ENCODE peak calls at places on chromosome 12, in six cellular contexts. S is effector memory CD4-positive, alpha-beta T cell; J is lower lobe of right lung; O is ascending aorta; K is cardiac fibroblast; P is CD8-positive, alpha-beta T cell. U is an unnamed sample.

GRCh38 chr12:18971932-18972331 is 157.6 kb upstream of the PLEKHA5 start:
- DNase-seq in J (no peak), S (no peak), O (no peak), P (no peak), K (no peak), U (no peak)

GRCh38 chr12:80553316-80553715 is 109.3 kb downstream of the PTPRQ start:
- DNase-seq in S (no peak), O (no peak), K (peak; percentile 90), J (no peak), P (no peak), U (no peak)

GRCh38 chr12:51392556-51393237 is 1.5 kb upstream of the GALNT6 start:
- DNase-seq in J (no peak), P (peak; percentile 26), K (peak; percentile 24), O (no peak), S (no peak), U (no peak)

GRCh38 chr12:79262938-79263337 is 398.4 kb downstream of the SYT1 start:
- DNase-seq in J (no peak), O (no peak), P (no peak), S (no peak), K (peak; percentile 32), U (no peak)

GRCh38 chr12:104340917-104341611 is 37.5 kb downstream of the EID3 start:
- DNase-seq in S (no peak), J (no peak), K (no peak), P (no peak), O (no peak), U (no peak)

GRCh38 chr12:76035045-76035444 is 3.5 kb upstream of the PHLDA1 start:
- DNase-seq in S (no peak), O (no peak), P (no peak), K (no peak), J (no peak), U (no peak)

GRCh38 chr12:94690199-94690695 is 39.9 kb upstream of the TMCC3 start:
- DNase-seq in J (no peak), P (no peak), K (peak; percentile 54), O (no peak), S (no peak), U (no peak)

GRCh38 chr12:124273630-124274029 is 21.3 kb upstream of the RFLNA start:
- DNase-seq in P (no peak), S (no peak), J (no peak), K (peak; percentile 68), O (no peak), U (peak; percentile 47)

GRCh38 chr12:43653917-43654316 is 101.9 kb upstream of the ADAMTS20 start:
- DNase-seq in J (no peak), S (no peak), O (no peak), P (no peak), K (no peak), U (no peak)

GRCh38 chr12:124737040-124737419 is 126.6 kb downstream of the SCARB1 start:
- DNase-seq in O (no peak), P (no peak), J (no peak), K (no peak), S (no peak), U (no peak)

GRCh38 chr12:76008438-76008837 is 23.1 kb downstream of the PHLDA1 start:
- DNase-seq in P (no peak), J (no peak), O (no peak), K (no peak), S (no peak), U (no peak)

GRCh38 chr12:7917392-7918267 is 18.4 kb downstream of the SLC2A3 start:
- DNase-seq in P (no peak), K (no peak), J (no peak), O (no peak), S (no peak), U (no peak)

GRCh38 chr12:115648463-115648862 is 629.0 kb downstream of the MED13L start:
- DNase-seq in J (no peak), K (peak; percentile 15), S (no peak), P (no peak), O (no peak), U (no peak)

GRCh38 chr12:109738209-109738608 is 24.6 kb downstream of the FAM222A start:
- DNase-seq in O (no peak), P (no peak), K (no peak), S (no peak), J (peak; percentile 14), U (no peak)

GRCh38 chr12:87439990-87440827 is 589.0 kb downstream of the C12orf50 start:
- DNase-seq in S (no peak), K (peak; percentile 90), J (no peak), P (no peak), O (no peak), U (no peak)

GRCh38 chr12:45518516-45519235 is 210.8 kb upstream of the ARID2 start:
- DNase-seq in S (peak; percentile 41), P (peak; percentile 47), K (no peak), J (no peak), O (no peak), U (peak; percentile 80)

GRCh38 chr12:67419810-67420209 is 150.7 kb downstream of the CAND1 start:
- DNase-seq in O (no peak), P (no peak), K (no peak), S (no peak), J (no peak), U (no peak)

GRCh38 chr12:124493809-124494750 is 73.3 kb downstream of the NCOR2 start:
- DNase-seq in J (no peak), K (no peak), P (no peak), S (no peak), O (no peak), U (no peak)

GRCh38 chr12:7935464-7935772 is 569 bp downstream of the SLC2A3 start:
- DNase-seq in J (no peak), K (no peak), P (peak; percentile 24), S (no peak), O (no peak), U (no peak)

GRCh38 chr12:10235761-10236631 is 23.3 kb downstream of the GABARAPL1 start:
- DNase-seq in P (peak; percentile 53), O (no peak), S (peak; percentile 19), J (no peak), K (peak; percentile 56), U (peak; percentile 45)

GRCh38 chr12:13171921-13172859 is 24.3 kb upstream of the EMP1 start:
- DNase-seq in S (no peak), J (no peak), K (peak; percentile 50), O (no peak), P (no peak), U (no peak)
- H3K4me3 ChIP-seq in S (no peak overlapping the region), J (no peak overlapping the region), K (no peak overlapping the region), O (no peak overlapping the region), P (no peak overlapping the region), U (no peak overlapping the region)

GRCh38 chr12:120229071-120229582 is 28.2 kb upstream of the RPLP0 start:
- DNase-seq in S (no peak), K (no peak), O (no peak), P (no peak), J (no peak), U (no peak)
- H3K4me3 ChIP-seq in S (no peak overlapping the region), K (no peak overlapping the region), O (no peak overlapping the region), P (peak overlapping the region; percentile 30), J (peak overlapping the region; percentile 33), U (no peak overlapping the region)

GRCh38 chr12:27974735-27975221 is 2.2 kb upstream of the PTHLH start:
- DNase-seq in P (no peak), K (no peak), O (no peak), J (no peak), S (no peak), U (no peak)

GRCh38 chr12:27979145-27979544 is 6.6 kb upstream of the PTHLH start:
- DNase-seq in K (no peak), O (no peak), J (no peak), S (no peak), P (no peak), U (no peak)

GRCh38 chr12:27972721-27973120 is at the start of gene PTHLH:
- DNase-seq in K (no peak), J (no peak), P (no peak), S (no peak), O (no peak), U (no peak)

GRCh38 chr12:27973487-27973890 is 956 bp upstream of the PTHLH start:
- DNase-seq in P (no peak), O (no peak), J (no peak), S (no peak), K (peak; percentile 23), U (no peak)

GRCh38 chr12:27975222-27976136 is 2.9 kb upstream of the PTHLH start:
- DNase-seq in P (no peak), S (no peak), K (peak; percentile 67), O (no peak), J (no peak), U (no peak)
- H3K4me3 ChIP-seq in P (no peak overlapping the region), S (no peak overlapping the region), K (peak overlapping the region; percentile 36), O (peak overlapping the region; percentile 46), J (peak overlapping the region; percentile 3), U (no peak overlapping the region)

GRCh38 chr12:108691154-108691994 is 39.9 kb downstream of the CORO1C start:
- DNase-seq in S (peak; percentile 48), J (peak; percentile 92), O (peak; percentile 93), P (peak; percentile 67), K (peak; percentile 99), U (peak; percentile 67)
- H3K4me3 ChIP-seq in S (no peak overlapping the region), J (peak overlapping the region; percentile 31), O (peak overlapping the region; percentile 38), P (peak overlapping the region; percentile 21), K (no peak overlapping the region), U (peak overlapping the region; percentile 33)

GRCh38 chr12:121795029-121795977 is 1.8 kb upstream of the RHOF start:
- DNase-seq in K (peak; percentile 92), J (peak; percentile 90), P (peak; percentile 89), S (peak; percentile 80), O (no peak), U (peak; percentile 73)
- H3K4me3 ChIP-seq in K (no peak overlapping the region), J (peak overlapping the region; percentile 68), P (no peak overlapping the region), S (no peak overlapping the region), O (no peak overlapping the region), U (peak overlapping the region; percentile 69)

U was measured in Jurkat, Clone E6-1.